ENCODE peak calls at places on chromosomes 4 and X, in six cellular contexts. One of them, this sample, is unnamed.

GRCh38 chr4:42786350-42787070 is 106.0 kb upstream of the GRXCR1 start:
- DNase-seq in GM12865: no peak
- DNase-seq in A549: no peak
- DNase-seq in IMR-90: no peak
- DNase-seq in tibial nerve: no peak
- DNase-seq in fibroblast of pulmonary artery: no peak
- DNase-seq in this sample: no peak

GRCh38 chr4:91448668-91449330 is 855.0 kb upstream of the GRID2 start:
- DNase-seq in GM12865: no peak
- DNase-seq in tibial nerve: no peak
- DNase-seq in fibroblast of pulmonary artery: peak
- DNase-seq in IMR-90: no peak
- DNase-seq in A549: no peak
- DNase-seq in this sample: no peak

GRCh38 chr4:11355224-11355623 is 73.5 kb downstream of the HS3ST1 start:
- DNase-seq in GM12865: no peak
- DNase-seq in IMR-90: no peak
- DNase-seq in tibial nerve: no peak
- DNase-seq in A549: no peak
- DNase-seq in fibroblast of pulmonary artery: no peak
- DNase-seq in this sample: no peak

GRCh38 chrX:288561-288991 is 7.4 kb downstream of the PLCXD1 start:
- DNase-seq in fibroblast of pulmonary artery: no peak
- DNase-seq in tibial nerve: no peak
- DNase-seq in IMR-90: no peak
- DNase-seq in A549: no peak
- DNase-seq in GM12865: no peak
- DNase-seq in this sample: no peak

GRCh38 chrX:85930099-85930498 is 117.3 kb downstream of the CHM start:
- DNase-seq in A549: no peak
- DNase-seq in fibroblast of pulmonary artery: no peak
- DNase-seq in IMR-90: no peak
- DNase-seq in tibial nerve: no peak
- DNase-seq in GM12865: no peak
- DNase-seq in this sample: no peak

GRCh38 chr4:164304240-164304639 is 449.7 kb upstream of the SMIM31 start:
- DNase-seq in IMR-90: no peak
- DNase-seq in GM12865: no peak
- DNase-seq in fibroblast of pulmonary artery: no peak
- DNase-seq in A549: no peak
- DNase-seq in tibial nerve: no peak
- DNase-seq in this sample: no peak

GRCh38 chr4:167114416-167114971 is 119.8 kb downstream of the SPOCK3 start:
- DNase-seq in fibroblast of pulmonary artery: no peak
- DNase-seq in IMR-90: no peak
- DNase-seq in GM12865: peak
- DNase-seq in tibial nerve: no peak
- DNase-seq in A549: no peak
- DNase-seq in this sample: no peak

GRCh38 chr4:39976945-39977488 is 694 bp downstream of the PDS5A start:
- DNase-seq in fibroblast of pulmonary artery: peak
- DNase-seq in IMR-90: no peak
- DNase-seq in GM12865: peak
- DNase-seq in tibial nerve: peak
- DNase-seq in A549: peak
- DNase-seq in this sample: peak

GRCh38 chr4:15765910-15766703 is 12.0 kb upstream of the CD38 start:
- DNase-seq in tibial nerve: no peak
- DNase-seq in IMR-90: no peak
- DNase-seq in A549: no peak
- DNase-seq in GM12865: peak
- DNase-seq in fibroblast of pulmonary artery: no peak
- DNase-seq in this sample: no peak

GRCh38 chrX:747176-747575 is 116.6 kb downstream of the SHOX start:
- DNase-seq in tibial nerve: no peak
- DNase-seq in IMR-90: no peak
- DNase-seq in fibroblast of pulmonary artery: no peak
- DNase-seq in A549: no peak
- DNase-seq in GM12865: no peak
- DNase-seq in this sample: no peak

DNA sequence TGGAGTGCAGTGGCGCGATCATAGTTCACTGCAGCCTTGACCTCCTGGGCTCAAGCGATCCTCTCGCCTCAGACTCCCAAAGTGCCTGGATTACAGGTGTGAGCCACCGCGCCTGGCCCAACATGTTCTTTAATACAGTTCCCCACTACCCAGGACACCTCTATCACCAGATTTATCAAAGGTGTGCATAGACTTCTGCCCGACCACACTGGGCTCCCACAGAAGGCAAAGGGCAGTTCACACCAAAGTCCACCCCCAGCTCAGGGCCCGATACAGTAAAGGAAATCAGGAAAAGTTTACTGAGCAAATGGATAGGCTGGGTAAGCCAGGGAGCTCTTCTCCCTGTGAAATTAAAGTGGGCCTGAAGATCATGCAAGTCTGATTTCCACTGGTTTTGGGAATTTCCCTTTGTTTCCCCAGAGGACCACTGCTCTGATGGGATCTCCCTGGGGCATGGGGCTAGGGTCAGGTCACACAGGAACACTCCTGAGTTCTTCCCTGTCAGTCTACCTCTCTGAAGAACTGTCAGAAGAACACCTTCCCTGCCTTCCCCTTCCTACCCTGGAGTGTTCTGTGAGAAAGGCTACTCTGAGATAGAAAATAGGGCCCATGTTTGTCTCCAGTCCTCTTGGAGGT is 17.7 kb upstream of the PIM2 start:
- DNase-seq in IMR-90: no peak
- DNase-seq in fibroblast of pulmonary artery: no peak
- DNase-seq in A549: no peak
- DNase-seq in tibial nerve: no peak
- DNase-seq in GM12865: no peak
- DNase-seq in this sample: no peak
- H3K4me3 ChIP-seq in IMR-90: no peak
- H3K4me3 ChIP-seq in fibroblast of pulmonary artery: no peak
- H3K4me3 ChIP-seq in A549: no peak
- H3K4me3 ChIP-seq in tibial nerve: no peak
- H3K4me3 ChIP-seq in GM12865: peak
- H3K4me3 ChIP-seq in this sample: no peak

GRCh38 chr4:76996445-76996844 is 46.9 kb downstream of the SEPTIN11 start:
- DNase-seq in A549: no peak
- DNase-seq in GM12865: no peak
- DNase-seq in tibial nerve: no peak
- DNase-seq in IMR-90: no peak
- DNase-seq in fibroblast of pulmonary artery: no peak
- DNase-seq in this sample: no peak
- TF ChIP-seq CTCF in A549: no peak
- TF ChIP-seq CTCF in GM12865: no peak
- TF ChIP-seq CTCF in tibial nerve: no peak
- TF ChIP-seq CTCF in IMR-90: no peak
- TF ChIP-seq CTCF in fibroblast of pulmonary artery: no peak
- TF ChIP-seq CTCF in this sample: no peak

GRCh38 chr4:105551968-105552746 is at the start of gene ARHGEF38:
- DNase-seq in fibroblast of pulmonary artery: no peak
- DNase-seq in tibial nerve: no peak
- DNase-seq in GM12865: no peak
- DNase-seq in A549: peak
- DNase-seq in IMR-90: peak
- DNase-seq in this sample: peak
- H3K4me3 ChIP-seq in fibroblast of pulmonary artery: no peak
- H3K4me3 ChIP-seq in tibial nerve: no peak
- H3K4me3 ChIP-seq in GM12865: no peak
- H3K4me3 ChIP-seq in A549: no peak
- H3K4me3 ChIP-seq in IMR-90: no peak
- H3K4me3 ChIP-seq in this sample: no peak

DNA sequence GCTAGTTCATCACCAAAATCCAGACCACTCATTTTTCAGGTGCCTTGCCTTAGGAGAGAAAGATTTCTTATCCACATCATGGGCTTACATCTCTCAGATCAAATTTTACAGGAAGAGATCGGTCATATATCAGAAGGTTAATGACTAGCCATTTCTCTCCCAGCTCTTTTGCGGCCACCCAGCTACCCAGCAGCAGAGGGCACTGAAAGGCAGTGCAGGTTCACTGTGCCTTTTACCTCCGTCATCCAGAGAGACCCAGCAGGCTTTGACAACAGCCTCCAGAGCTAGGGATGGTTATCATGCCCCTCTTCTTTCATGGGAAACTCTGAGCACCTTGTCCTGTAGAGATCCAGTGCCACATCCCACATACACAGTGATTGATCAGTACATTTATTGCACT is 384.8 kb downstream of the AFF2 start:
- DNase-seq in A549: no peak
- DNase-seq in GM12865: no peak
- DNase-seq in tibial nerve: no peak
- DNase-seq in fibroblast of pulmonary artery: no peak
- DNase-seq in IMR-90: no peak
- DNase-seq in this sample: no peak
- TF ChIP-seq CTCF in A549: no peak
- TF ChIP-seq CTCF in GM12865: peak
- TF ChIP-seq CTCF in tibial nerve: no peak
- TF ChIP-seq CTCF in fibroblast of pulmonary artery: no peak
- TF ChIP-seq CTCF in IMR-90: no peak
- TF ChIP-seq CTCF in this sample: no peak

DNA sequence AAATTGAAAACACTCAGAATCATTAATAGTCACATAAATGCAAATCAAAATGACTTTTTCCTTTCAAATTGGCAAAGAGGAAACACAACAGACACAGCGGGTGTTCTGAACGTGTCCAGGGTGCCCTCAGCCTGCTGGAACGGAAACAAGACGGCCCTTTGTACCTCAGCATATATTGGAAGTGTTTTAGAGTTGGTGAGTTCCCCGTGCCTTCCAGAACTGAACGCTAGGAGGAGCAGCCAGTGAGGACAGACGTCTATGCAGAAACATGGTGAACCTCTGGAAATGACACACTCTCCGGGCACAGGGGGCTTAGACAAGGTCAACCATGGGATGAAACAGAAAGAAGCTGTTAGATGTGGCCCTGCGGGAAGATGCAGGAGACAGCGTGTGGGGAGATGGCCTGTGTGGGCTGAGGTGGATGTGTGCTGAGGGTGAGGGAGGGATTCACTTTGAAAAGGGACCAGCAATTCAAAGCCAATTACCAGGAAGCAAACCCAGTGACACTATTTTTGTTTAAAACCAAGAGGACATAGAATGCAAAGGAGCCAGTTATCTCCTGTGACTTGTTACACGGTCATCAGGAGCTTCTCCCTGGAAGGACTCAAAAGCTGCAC is 40.4 kb downstream of the RNF212 start:
- DNase-seq in IMR-90: peak
- DNase-seq in tibial nerve: peak
- DNase-seq in A549: peak
- DNase-seq in fibroblast of pulmonary artery: peak
- DNase-seq in GM12865: peak
- DNase-seq in this sample: peak
- H3K4me3 ChIP-seq in IMR-90: no peak
- H3K4me3 ChIP-seq in tibial nerve: no peak
- H3K4me3 ChIP-seq in A549: no peak
- H3K4me3 ChIP-seq in fibroblast of pulmonary artery: no peak
- H3K4me3 ChIP-seq in GM12865: no peak
- H3K4me3 ChIP-seq in this sample: no peak

GRCh38 chr4:5751918-5752802 is 41.2 kb downstream of the EVC start:
- DNase-seq in IMR-90: peak
- DNase-seq in fibroblast of pulmonary artery: peak
- DNase-seq in GM12865: no peak
- DNase-seq in A549: no peak
- DNase-seq in tibial nerve: no peak
- DNase-seq in this sample: peak
- TF ChIP-seq CTCF in IMR-90: no peak
- TF ChIP-seq CTCF in fibroblast of pulmonary artery: no peak
- TF ChIP-seq CTCF in GM12865: no peak
- TF ChIP-seq CTCF in A549: no peak
- TF ChIP-seq CTCF in tibial nerve: no peak
- TF ChIP-seq CTCF in this sample: no peak

GRCh38 chr4:173494013-173494970 is 35.7 kb downstream of the HAND2 start:
- DNase-seq in A549: peak
- DNase-seq in tibial nerve: no peak
- DNase-seq in IMR-90: peak
- DNase-seq in fibroblast of pulmonary artery: peak
- DNase-seq in GM12865: peak
- DNase-seq in this sample: peak
- H3K4me3 ChIP-seq in A549: peak
- H3K4me3 ChIP-seq in tibial nerve: no peak
- H3K4me3 ChIP-seq in IMR-90: peak
- H3K4me3 ChIP-seq in fibroblast of pulmonary artery: peak
- H3K4me3 ChIP-seq in GM12865: peak
- H3K4me3 ChIP-seq in this sample: peak